ENCODE peak calls at places on chromosomes 1 and 21, in six cellular contexts. W is H9, M is mesenchymal stem cell, K is IMR-90, Y is trophoblast cell, P is H1. C is an unnamed sample.

GRCh38 chr1:206102292-206102936 is 14.8 kb downstream of the AVPR1B start:
- DNase-seq in W (no peak), M (no peak), K (no peak), Y (no peak), P (no peak), C (no peak)

GRCh38 chr1:41611068-41611931 is 126.8 kb upstream of the EDN2 start:
- DNase-seq in W (no peak), M (no peak), K (no peak), Y (no peak), P (no peak), C (no peak)

GRCh38 chr1:231727171-231727570 is 100.6 kb downstream of the DISC1 start:
- DNase-seq in W (no peak), M (no peak), K (no peak), Y (no peak), P (no peak), C (no peak)

GRCh38 chr1:246199086-246199485 is 308.0 kb downstream of the SMYD3 start:
- DNase-seq in W (no peak), M (peak), K (no peak), Y (no peak), P (no peak), C (no peak)

GRCh38 chr1:15974855-15975254 is 1.0 kb downstream of the ZBTB17 start:
- DNase-seq in W (no peak), M (peak), K (no peak), Y (no peak), P (no peak), C (no peak)

GRCh38 chr1:20366766-20367602 is 76.3 kb downstream of the VWA5B1 start:
- DNase-seq in W (peak), M (peak), K (peak), Y (no peak), P (peak), C (no peak)

GRCh38 chr1:147723691-147724323 is 36.6 kb downstream of the GJA5 start:
- DNase-seq in W (peak), M (peak), K (no peak), Y (peak), P (peak), C (peak)

GRCh38 chr1:204077979-204078696 is 5.2 kb downstream of the SOX13 start:
- DNase-seq in W (peak), M (peak), K (peak), Y (peak), P (peak), C (peak)

GRCh38 chr1:13651279-13651678 is 48.7 kb upstream of the PRDM2 start:
- DNase-seq in W (no peak), M (peak), K (no peak), Y (no peak), P (no peak), C (no peak)

GRCh38 chr21:45362077-45362747 is 42.8 kb upstream of the COL18A1 start:
- DNase-seq in W (no peak), M (no peak), K (no peak), Y (no peak), P (no peak), C (no peak)

GRCh38 chr1:244330318-244330625 is 121.4 kb downstream of the ADSS2 start:
- DNase-seq in W (peak), M (no peak), K (no peak), Y (no peak), P (no peak), C (no peak)

GRCh38 chr1:14190508-14190907 is 408.0 kb upstream of the KAZN start:
- DNase-seq in W (peak), M (no peak), K (no peak), Y (peak), P (peak), C (no peak)

GRCh38 chr1:171495444-171495843 is 10.1 kb downstream of the PRRC2C start:
- DNase-seq in W (no peak), M (no peak), K (peak), Y (no peak), P (no peak), C (no peak)

GRCh38 chr1:221291113-221291512 is 411.9 kb downstream of the HLX start:
- DNase-seq in W (no peak), M (no peak), K (peak), Y (no peak), P (no peak), C (no peak)

GRCh38 chr1:26970810-26971209 is 10.5 kb upstream of the KDF1 start:
- DNase-seq in W (no peak), M (no peak), K (no peak), Y (no peak), P (no peak), C (no peak)

GRCh38 chr1:29713857-29714256 is 477.5 kb downstream of the PTPRU start:
- DNase-seq in W (no peak), M (peak), K (peak), Y (no peak), P (no peak), C (no peak)

GRCh38 chr1:112686835-112687234 is 12.4 kb downstream of the MOV10 start:
- DNase-seq in W (no peak), M (no peak), K (no peak), Y (no peak), P (no peak), C (no peak)

GRCh38 chr21:28754127-28754611 is 238.5 kb downstream of the LTN1 start:
- DNase-seq in W (no peak), M (no peak), K (peak), Y (peak), P (no peak), C (no peak)

GRCh38 chr1:6239950-6240768 is 3.8 kb upstream of the HES3 start:
- DNase-seq in W (peak), M (peak), K (peak), Y (no peak), P (no peak), C (no peak)

GRCh38 chr1:100631015-100631521 is 88.5 kb upstream of the VCAM1 start:
- DNase-seq in W (no peak), M (peak), K (peak), Y (peak), P (no peak), C (no peak)

GRCh38 chr1:218686258-218686657 is 341.1 kb downstream of the TGFB2 start:
- DNase-seq in W (no peak), M (peak), K (peak), Y (no peak), P (no peak), C (no peak)

GRCh38 chr1:206794294-206794908 is 22.1 kb upstream of the IL10 start:
- DNase-seq in W (no peak), M (no peak), K (no peak), Y (no peak), P (no peak), C (no peak)

GRCh38 chr1:14724234-14724633 is 125.7 kb downstream of the KAZN start:
- DNase-seq in W (no peak), M (no peak), K (no peak), Y (no peak), P (no peak), C (no peak)

DNA sequence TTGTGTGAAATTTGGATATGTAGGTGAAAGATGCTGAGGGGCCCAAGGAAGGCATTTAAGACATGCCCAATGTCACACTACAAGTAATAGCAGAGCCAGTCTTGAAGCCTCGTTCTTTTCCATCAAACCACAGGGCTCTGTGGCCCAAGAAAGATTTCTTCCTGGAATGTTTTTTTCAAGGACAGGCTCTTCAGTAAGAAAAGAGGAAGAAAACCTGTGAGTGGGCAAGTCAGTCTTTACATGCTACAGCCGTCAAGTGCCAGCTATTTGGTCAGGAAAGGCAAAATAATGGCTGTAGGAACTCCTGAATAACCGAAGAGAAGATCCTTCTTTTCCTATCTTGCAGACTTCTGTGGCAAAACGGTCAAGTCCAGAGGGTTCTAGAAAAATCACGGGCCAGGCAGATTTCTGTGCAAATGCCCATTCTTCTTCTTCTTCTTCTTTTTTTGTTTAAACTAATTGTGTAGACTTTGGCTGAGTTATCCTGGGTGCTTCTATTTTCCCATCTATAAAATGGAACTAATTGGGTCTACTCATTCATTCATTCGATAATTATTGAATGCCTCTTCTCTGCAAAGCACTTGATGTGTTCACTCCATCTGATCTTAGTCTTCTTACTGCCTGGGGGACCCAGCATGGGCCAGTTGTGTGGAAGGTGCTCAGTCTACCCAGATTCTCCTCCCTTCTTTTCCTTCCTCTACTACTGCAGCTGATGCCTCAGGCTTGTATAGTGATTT is 1.9 kb upstream of the ID3 start:
- DNase-seq in W (no peak), M (peak), K (no peak), Y (no peak), P (no peak), C (no peak)
- H3K4ac ChIP-seq in W (no peak), M (peak), K (peak), Y (peak), P (no peak), C (no peak)

GRCh38 chr1:43214465-43215444 is 42.6 kb downstream of the CFAP57 start:
- DNase-seq in W (no peak), M (no peak), K (peak), Y (no peak), P (no peak), C (no peak)
- H2AFZ ChIP-seq in W (no peak), M (no peak), K (peak), Y (no peak), P (no peak), C (no peak)

GRCh38 chr21:38800046-38800758 is 5.5 kb upstream of the ETS2 start:
- DNase-seq in W (no peak), M (no peak), K (no peak), Y (peak), P (no peak), C (no peak)
- H3K23ac ChIP-seq in W (no peak), M (no peak), K (no peak), Y (no peak), P (no peak), C (no peak)

DNA sequence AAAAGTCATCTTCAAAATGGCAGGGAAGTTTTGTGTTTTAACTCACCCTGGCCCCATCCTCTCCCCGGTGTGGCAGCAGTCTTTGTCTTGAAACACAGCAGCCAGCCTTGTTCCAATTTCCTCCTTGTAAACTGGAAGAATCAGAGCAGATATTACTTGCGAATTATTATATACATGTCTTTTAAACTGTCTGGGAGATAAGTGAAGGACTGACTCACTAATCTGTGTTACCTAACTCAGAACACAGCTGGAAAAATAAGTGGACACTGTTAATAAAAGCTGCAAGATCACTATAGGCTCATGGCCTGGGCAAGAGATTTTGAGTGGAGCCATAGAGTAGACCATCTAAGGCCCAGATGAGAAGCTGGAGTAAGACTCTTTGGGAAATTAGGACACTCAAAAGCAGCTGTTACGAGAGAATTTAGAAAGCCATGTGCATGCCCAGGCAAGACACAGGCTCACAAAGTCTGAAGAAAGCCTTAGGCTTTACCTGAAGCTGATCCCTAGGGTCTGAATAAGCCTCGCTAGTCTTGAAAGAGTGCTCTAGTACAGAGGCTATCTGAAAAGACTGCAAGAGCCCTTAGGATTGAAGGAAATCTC is 233.0 kb upstream of the RAB4A start:
- DNase-seq in W (no peak), M (no peak), K (peak), Y (no peak), P (no peak), C (no peak)
- H3K4ac ChIP-seq in W (no peak), M (no peak), K (no peak), Y (no peak), P (no peak), C (no peak)